ENCODE peak calls at places on chromosomes 3 and 15, in four cellular contexts. Q is IMR-90, A is Panc1, V is RWPE2. M is an unnamed sample.
A peak's percentile ranks its signal among the peaks of the same experiment; 100 is the strongest.

GRCh38 chr15:58678683-58679082 is 70.8 kb downstream of the ADAM10 start:
- DNase-seq in A (no peak), V (no peak), Q (peak; percentile 31), M (no peak)

GRCh38 chr3:187274977-187275338 is 16.6 kb downstream of the MASP1 start:
- DNase-seq in Q (no peak), A (no peak), V (no peak), M (no peak)

GRCh38 chr3:43689766-43690399 is 855 bp upstream of the ABHD5 start:
- DNase-seq in Q (no peak), V (no peak), A (no peak), M (no peak)

GRCh38 chr15:97909291-97909891 is 51.1 kb upstream of the ARRDC4 start:
- DNase-seq in A (peak; percentile 39), Q (peak; percentile 50), V (peak; percentile 72), M (peak; percentile 80)

GRCh38 chr3:188446014-188446413 is 292.1 kb downstream of the LPP start:
- DNase-seq in A (no peak), Q (no peak), V (no peak), M (no peak)

GRCh38 chr15:43244092-43244491 is 22.6 kb downstream of the TGM5 start:
- DNase-seq in A (no peak), Q (no peak), V (no peak), M (no peak)

GRCh38 chr15:74793135-74794028 is 11.5 kb downstream of the CSK start:
- DNase-seq in Q (no peak), A (no peak), V (no peak), M (no peak)

GRCh38 chr3:111534701-111535100 is 7.3 kb upstream of the CD96 start:
- DNase-seq in Q (peak; percentile 71), V (no peak), A (no peak), M (no peak)

GRCh38 chr3:126555795-126556636 is 2.7 kb downstream of the C3orf22 start:
- DNase-seq in Q (no peak), A (no peak), V (no peak), M (no peak)

GRCh38 chr3:112782481-112782880 is 64.2 kb downstream of the CD200R1L start:
- DNase-seq in V (no peak), Q (no peak), A (no peak), M (no peak)

GRCh38 chr3:127637546-127637945 is 8.6 kb downstream of the PODXL2 start:
- DNase-seq in Q (no peak), V (no peak), A (no peak), M (no peak)

GRCh38 chr3:41943444-41943843 is 18.5 kb downstream of the ULK4 start:
- DNase-seq in V (no peak), A (no peak), Q (no peak), M (no peak)

GRCh38 chr15:57251308-57251707 is 125.0 kb upstream of the CGNL1 start:
- DNase-seq in V (no peak), A (no peak), Q (peak; percentile 23), M (no peak)

GRCh38 chr15:91549581-91549980 is 303.9 kb upstream of the SLCO3A1 start:
- DNase-seq in V (no peak), A (no peak), Q (no peak), M (no peak)

GRCh38 chr3:139198186-139198585 is 145.6 kb upstream of the MRPS22 start:
- DNase-seq in Q (no peak), A (no peak), V (no peak), M (no peak)

GRCh38 chr3:143716731-143717130 is 131.5 kb downstream of the SLC9A9 start:
- DNase-seq in V (no peak), A (no peak), Q (no peak), M (no peak)

GRCh38 chr3:118408431-118408830 is 626.2 kb downstream of the IGSF11 start:
- DNase-seq in A (no peak), Q (no peak), V (no peak), M (no peak)

GRCh38 chr3:192449036-192449435 is 278.3 kb downstream of the FGF12 start:
- DNase-seq in V (no peak), A (no peak), Q (no peak), M (no peak)

GRCh38 chr3:172918165-172918564 is 167.6 kb downstream of the ECT2 start:
- DNase-seq in A (no peak), Q (peak; percentile 25), V (no peak), M (no peak)

GRCh38 chr15:66294157-66294931 is 976 bp downstream of the DIS3L start:
- DNase-seq in A (peak; percentile 15), V (no peak), Q (peak; percentile 66), M (no peak)

GRCh38 chr3:193016437-193016887 is 98.8 kb upstream of the MB21D2 start:
- DNase-seq in Q (no peak), V (no peak), A (no peak), M (peak; percentile 28)

DNA sequence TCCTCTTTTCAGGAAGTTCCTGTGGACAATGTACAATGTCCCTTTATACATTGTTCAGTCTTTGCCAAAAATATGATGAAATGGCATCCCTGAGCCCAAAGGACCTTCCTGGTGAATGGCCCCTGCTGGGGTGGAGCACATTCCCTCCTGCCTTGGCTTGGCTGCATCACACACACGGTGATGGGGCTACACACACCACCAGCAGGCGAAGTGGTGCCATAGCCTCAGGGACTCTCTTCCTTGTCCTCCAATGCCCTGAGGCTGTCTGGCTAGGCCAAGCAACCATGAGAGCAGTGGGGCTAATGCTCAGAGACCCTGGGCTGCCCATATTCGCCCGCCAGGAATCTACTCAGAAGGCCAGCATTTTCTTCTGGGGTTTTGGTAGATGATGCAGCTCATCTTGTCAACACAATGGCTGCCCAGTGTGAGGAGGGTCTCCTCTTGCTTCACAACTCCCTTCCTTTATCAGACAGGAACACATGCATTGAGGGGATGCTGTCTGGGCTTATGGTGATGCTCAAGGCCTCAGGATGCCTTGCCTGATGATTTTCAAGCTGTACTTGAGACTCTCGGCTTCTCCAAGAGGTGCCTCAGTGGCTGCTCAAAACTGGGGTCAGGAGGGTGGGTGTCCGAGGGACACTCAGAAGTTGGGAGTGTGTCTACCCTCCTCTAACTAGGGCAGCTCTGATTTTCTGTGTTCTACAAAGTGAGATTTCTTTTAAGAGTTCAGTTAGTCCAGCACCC is 40.9 kb upstream of the EPHB1 start:
- DNase-seq in V (no peak), Q (no peak), A (no peak), M (no peak)
- H3K4me3 ChIP-seq in V (no peak overlapping the region), Q (no peak overlapping the region), A (no peak overlapping the region), M (no peak overlapping the region)

GRCh38 chr15:60673156-60673555 is 194.2 kb upstream of the ICE2 start:
- DNase-seq in A (no peak), V (no peak), Q (no peak), M (no peak)

GRCh38 chr15:60667190-60667868 is 188.4 kb upstream of the ICE2 start:
- DNase-seq in Q (no peak), A (no peak), V (no peak), M (no peak)

GRCh38 chr15:60672400-60672799 is 193.5 kb upstream of the ICE2 start:
- DNase-seq in V (no peak), A (no peak), Q (no peak), M (no peak)

GRCh38 chr15:60667925-60668324 is 189.0 kb upstream of the ICE2 start:
- DNase-seq in A (no peak), Q (no peak), V (no peak), M (no peak)

GRCh38 chr15:60669351-60669750 is 190.4 kb upstream of the ICE2 start:
- DNase-seq in V (no peak), A (no peak), Q (no peak), M (no peak)
- H3K27ac ChIP-seq in V (no peak overlapping the region), A (no peak overlapping the region), Q (no peak overlapping the region), M (no peak overlapping the region)

GRCh38 chr3:106839576-106840280 is 537.5 kb upstream of the CCDC54 start:
- DNase-seq in V (no peak), Q (peak; percentile 42), A (no peak), M (no peak)
- H3K4me3 ChIP-seq in V (no peak overlapping the region), Q (no peak overlapping the region), A (no peak overlapping the region), M (no peak overlapping the region)

GRCh38 chr3:13021141-13021933 is 51.9 kb downstream of the IQSEC1 start:
- DNase-seq in V (no peak), Q (no peak), A (no peak), M (no peak)

GRCh38 chr3:13021934-13022265 is 51.3 kb downstream of the IQSEC1 start:
- DNase-seq in A (no peak), V (no peak), Q (no peak), M (no peak)

GRCh38 chr3:13023251-13024055 is 49.8 kb downstream of the IQSEC1 start:
- DNase-seq in A (no peak), Q (peak; percentile 28), V (no peak), M (peak; percentile 62)

GRCh38 chr3:13024274-13024863 is 48.9 kb downstream of the IQSEC1 start:
- DNase-seq in Q (no peak), V (no peak), A (no peak), M (no peak)

GRCh38 chr3:13022348-13023250 is 50.6 kb downstream of the IQSEC1 start:
- DNase-seq in V (no peak), A (no peak), Q (peak; percentile 89), M (peak; percentile 95)
- H3K27ac ChIP-seq in V (no peak overlapping the region), A (no peak overlapping the region), Q (peak overlapping the region; percentile 38), M (no peak overlapping the region)

DNA sequence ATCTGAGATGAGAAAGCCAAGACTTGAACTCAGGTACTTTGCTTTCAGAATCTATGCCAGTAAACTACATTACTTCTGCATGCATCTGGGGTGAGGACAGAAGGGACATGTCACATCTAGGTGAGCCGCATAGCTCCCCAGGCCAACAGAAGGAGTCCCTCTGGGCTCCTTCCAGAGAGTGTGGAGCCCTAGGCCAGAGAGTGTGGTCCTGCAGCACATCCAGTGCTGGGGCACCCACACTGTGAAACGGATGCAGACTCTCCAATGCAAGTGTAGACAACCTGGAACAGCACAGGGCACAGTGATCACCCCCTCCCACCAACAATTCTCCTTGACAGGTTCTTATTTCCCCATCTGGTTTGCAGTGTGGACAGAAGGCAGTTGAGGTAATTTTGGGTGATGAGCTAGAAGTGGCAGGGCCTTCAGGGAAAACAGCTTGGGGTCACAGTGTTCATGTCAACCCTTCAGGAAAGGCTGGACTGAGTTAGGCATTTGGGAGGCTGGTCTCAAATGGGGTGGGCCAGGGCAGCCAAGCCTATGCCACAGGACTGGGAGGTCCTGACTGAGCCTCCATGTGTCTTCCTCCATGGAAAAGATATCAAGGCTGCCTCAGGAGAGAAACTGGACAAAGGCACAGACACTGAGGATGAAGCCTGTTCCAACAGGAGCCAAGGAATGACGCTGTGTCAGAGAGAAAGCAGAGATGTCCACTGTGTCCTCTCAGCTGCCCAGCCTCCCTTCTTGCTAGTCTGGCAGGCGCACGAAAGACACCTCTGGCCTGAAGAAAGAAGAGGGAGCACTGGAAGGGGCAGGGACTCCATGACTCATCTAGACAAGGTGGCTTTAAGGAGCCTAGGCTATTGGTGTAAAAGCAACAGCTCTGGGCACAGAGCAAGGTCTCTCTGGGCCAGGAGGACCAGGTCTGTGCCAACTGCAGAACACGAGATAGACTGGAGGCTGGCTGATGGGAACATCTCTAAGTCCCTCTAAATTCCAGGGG is 1.7 kb downstream of the PLCD1 start:
- DNase-seq in Q (no peak), A (no peak), V (no peak), M (no peak)
- H3K4me3 ChIP-seq in Q (no peak overlapping the region), A (no peak overlapping the region), V (no peak overlapping the region), M (no peak overlapping the region)

GRCh38 chr3:53141468-53141840 is 11.2 kb upstream of the RFT1 start:
- DNase-seq in A (no peak), V (no peak), Q (no peak), M (no peak)
- H3K27ac ChIP-seq in A (no peak overlapping the region), V (no peak overlapping the region), Q (no peak overlapping the region), M (no peak overlapping the region)